ENCODE peak calls at places on chromosome 13, in five cellular contexts. Y, S, W, X and P are unnamed samples.

GRCh38 chr13:46575321-46575721 is 22.4 kb downstream of the LRCH1 start:
- DNase-seq in Y (no peak), S (no peak), W (no peak), X (no peak), P (no peak)

GRCh38 chr13:102948006-102948405 is 102.2 kb downstream of the ERCC5 start:
- DNase-seq in Y (no peak), S (peak), W (no peak), X (no peak), P (no peak)

GRCh38 chr13:103157434-103158145 is 91.4 kb upstream of the SLC10A2 start:
- DNase-seq in Y (no peak), S (no peak), W (no peak), X (no peak), P (no peak)

GRCh38 chr13:38979891-38980627 is 10.6 kb downstream of the STOML3 start:
- DNase-seq in Y (no peak), S (no peak), W (peak), X (peak), P (no peak)

GRCh38 chr13:44786724-44787123 is 202.5 kb downstream of the NUFIP1 start:
- DNase-seq in Y (no peak), S (no peak), W (no peak), X (no peak), P (no peak)

GRCh38 chr13:95709101-95709500 is 32.2 kb downstream of the DNAJC3 start:
- DNase-seq in Y (no peak), S (no peak), W (no peak), X (no peak), P (no peak)

GRCh38 chr13:107845911-107846310 is 369.4 kb downstream of the LIG4 start:
- DNase-seq in Y (no peak), S (no peak), W (no peak), X (no peak), P (no peak)

GRCh38 chr13:75760182-75760981 is 124.3 kb downstream of the LMO7 start:
- DNase-seq in Y (peak), S (peak), W (peak), X (no peak), P (no peak)

GRCh38 chr13:28530729-28531194 is 35.8 kb upstream of the FLT1 start:
- DNase-seq in Y (no peak), S (no peak), W (no peak), X (no peak), P (no peak)

GRCh38 chr13:56953965-56954364 is 186.8 kb upstream of the PRR20A start:
- DNase-seq in Y (no peak), S (no peak), W (no peak), X (no peak), P (no peak)

GRCh38 chr13:30256713-30257432 is 50.5 kb downstream of the KATNAL1 start:
- DNase-seq in Y (no peak), S (no peak), W (no peak), X (no peak), P (no peak)

GRCh38 chr13:33283195-33283910 is 2.2 kb downstream of the STARD13 start:
- DNase-seq in Y (no peak), S (no peak), W (no peak), X (no peak), P (no peak)

DNA sequence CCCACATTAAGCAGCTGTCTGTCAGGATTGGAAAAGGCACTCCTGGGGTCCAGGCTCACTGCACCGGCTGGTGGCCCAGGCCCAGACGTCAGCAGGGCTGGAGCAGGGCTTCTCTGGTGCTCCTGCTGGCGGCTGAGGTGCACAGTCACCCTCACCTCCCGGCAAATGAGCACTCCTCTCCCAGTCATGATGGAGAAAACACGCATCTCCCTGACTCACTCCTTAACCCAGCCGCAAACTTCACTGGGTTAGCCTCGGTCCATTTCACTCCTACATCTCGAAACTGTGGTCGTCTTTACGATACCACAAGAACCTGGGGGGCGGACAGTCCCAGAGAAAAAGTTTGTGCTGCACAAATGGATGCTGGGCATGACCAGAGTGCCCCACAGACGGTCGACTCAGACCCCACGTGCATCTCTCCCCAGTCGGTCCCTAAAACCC is 3.3 kb upstream of the RASA3 start:
- DNase-seq in Y (peak), S (no peak), W (no peak), X (no peak), P (no peak)
- TF ChIP-seq CTCF in Y (no peak), S (no peak), W (no peak), X (no peak), P (no peak)

DNA sequence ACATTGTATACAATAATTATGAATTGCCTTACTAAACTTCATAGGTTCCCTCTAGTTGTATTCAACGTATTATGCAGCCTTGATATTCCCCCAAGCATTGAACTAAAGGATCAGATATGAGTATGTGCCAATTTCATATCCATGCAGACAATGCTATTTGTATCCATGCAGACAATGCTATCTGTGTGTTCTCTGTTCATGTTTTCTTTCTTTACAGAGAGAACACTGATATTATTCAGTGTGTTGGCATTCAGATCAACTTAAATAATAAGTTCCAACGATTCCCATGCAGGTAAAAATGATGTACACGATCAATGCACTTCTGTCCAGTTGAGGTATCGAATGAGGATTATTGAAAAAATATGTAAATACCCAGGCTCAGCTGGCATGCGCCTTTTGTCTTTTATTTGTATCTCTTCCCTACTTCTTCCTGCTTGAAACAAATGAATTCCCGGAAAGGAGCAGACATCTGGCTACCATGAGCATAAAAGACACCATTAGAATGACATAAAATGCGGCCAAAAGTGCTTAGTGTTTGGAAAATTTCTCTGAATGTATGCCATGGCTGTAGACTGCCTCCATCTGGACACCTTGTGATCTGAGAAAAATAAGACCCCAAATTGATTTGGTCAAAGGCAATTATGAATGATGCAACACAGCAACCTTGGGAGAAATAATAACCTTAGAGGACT is 731.5 kb downstream of the SLITRK1 start:
- DNase-seq in Y (no peak), S (no peak), W (no peak), X (no peak), P (no peak)
- TF ChIP-seq CTCF in Y (no peak), S (no peak), W (no peak), X (no peak), P (peak)

DNA sequence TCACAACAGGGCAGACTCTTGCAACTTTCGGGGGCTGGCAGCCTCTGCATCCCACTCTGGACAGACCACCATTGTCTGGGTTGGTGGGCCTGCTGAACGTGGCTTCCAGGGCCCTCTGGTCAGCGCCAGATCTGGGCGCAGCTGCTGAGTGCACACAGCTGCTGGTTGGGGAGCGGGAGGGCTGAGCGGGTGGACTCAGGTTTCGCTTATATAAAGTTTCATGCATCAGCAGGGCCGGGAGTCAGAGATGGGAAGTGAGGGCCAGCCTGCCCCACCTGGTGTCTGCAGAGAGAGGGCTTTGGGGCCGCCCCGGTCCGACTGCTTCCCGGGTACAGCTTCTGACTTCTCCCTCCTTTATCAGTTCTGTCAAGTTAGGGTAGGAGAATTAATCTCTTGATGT is 6.9 kb downstream of the ARHGEF7 start:
- DNase-seq in Y (no peak), S (no peak), W (no peak), X (no peak), P (no peak)
- TF ChIP-seq CTCF in Y (no peak), S (no peak), W (no peak), X (no peak), P (no peak)

GRCh38 chr13:109869312-109870237 is 83.2 kb upstream of the IRS2 start:
- DNase-seq in Y (peak), S (no peak), W (peak), X (peak), P (no peak)
- TF ChIP-seq CTCF in Y (no peak), S (no peak), W (no peak), X (peak), P (no peak)

DNA sequence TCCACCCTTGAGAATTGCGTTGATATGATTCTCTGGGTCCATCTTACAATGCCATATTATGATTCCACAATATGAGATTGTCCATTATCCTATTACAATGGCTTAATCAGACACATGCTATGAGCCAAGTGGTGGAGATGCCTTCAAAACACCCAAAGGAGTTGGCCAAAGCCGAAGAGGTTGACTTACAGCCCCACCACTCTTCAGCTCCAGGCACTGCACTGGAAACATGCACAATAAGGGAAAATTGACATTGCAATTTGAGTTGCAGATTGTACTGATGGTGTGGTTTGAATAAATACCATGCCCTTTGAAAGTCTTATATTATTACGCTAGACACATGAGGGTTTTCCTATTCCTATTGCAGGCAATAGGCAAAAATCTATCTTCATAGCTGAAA is 75.4 kb upstream of the TNFSF11 start:
- DNase-seq in Y (no peak), S (no peak), W (no peak), X (no peak), P (no peak)
- TF ChIP-seq CTCF in Y (no peak), S (no peak), W (no peak), X (no peak), P (no peak)

GRCh38 chr13:25135896-25136295 is 36.2 kb downstream of the AMER2 start:
- DNase-seq in Y (no peak), S (no peak), W (no peak), X (no peak), P (no peak)
- TF ChIP-seq CTCF in Y (no peak), S (no peak), W (no peak), X (no peak), P (no peak)

GRCh38 chr13:35649162-35649561 is 172.7 kb upstream of the MAB21L1 start:
- DNase-seq in Y (no peak), S (no peak), W (no peak), X (no peak), P (no peak)

GRCh38 chr13:35646061-35646774 is 169.7 kb upstream of the MAB21L1 start:
- DNase-seq in Y (no peak), S (no peak), W (no peak), X (no peak), P (no peak)

GRCh38 chr13:35648109-35648508 is 171.6 kb upstream of the MAB21L1 start:
- DNase-seq in Y (no peak), S (no peak), W (no peak), X (no peak), P (no peak)
- TF ChIP-seq CTCF in Y (no peak), S (no peak), W (no peak), X (no peak), P (no peak)

GRCh38 chr13:37068962-37069361 is 9.5 kb upstream of the SUPT20H start:
- DNase-seq in Y (no peak), S (no peak), W (no peak), X (no peak), P (no peak)
- TF ChIP-seq CTCF in Y (no peak), S (no peak), W (peak), X (peak), P (peak)